ENCODE peak calls at places on chromosomes 12 and 14, in six cellular contexts. One of them, this sample, is unnamed.

GRCh38 chr12:71517145-71517846 is 77.7 kb downstream of the LGR5 start:
- DNase-seq in AG04450: no peak
- DNase-seq in heart right ventricle: no peak
- DNase-seq in stomach: no peak
- DNase-seq in foreskin fibroblast: no peak
- DNase-seq in endodermal cell: no peak
- DNase-seq in this sample: no peak

GRCh38 chr14:64704743-64705405 is 650 bp downstream of the PLEKHG3 start:
- DNase-seq in stomach: peak
- DNase-seq in AG04450: no peak
- DNase-seq in heart right ventricle: peak
- DNase-seq in endodermal cell: peak
- DNase-seq in foreskin fibroblast: no peak
- DNase-seq in this sample: no peak

GRCh38 chr14:71322660-71323250 is 415.5 kb downstream of the PCNX1 start:
- DNase-seq in endodermal cell: no peak
- DNase-seq in foreskin fibroblast: peak
- DNase-seq in heart right ventricle: no peak
- DNase-seq in AG04450: no peak
- DNase-seq in stomach: no peak
- DNase-seq in this sample: no peak

GRCh38 chr14:94904636-94905035 is 134.7 kb upstream of the GSC start:
- DNase-seq in stomach: no peak
- DNase-seq in AG04450: no peak
- DNase-seq in heart right ventricle: no peak
- DNase-seq in endodermal cell: peak
- DNase-seq in foreskin fibroblast: no peak
- DNase-seq in this sample: no peak

GRCh38 chr12:27865421-27865820 is 85.4 kb upstream of the MANSC4 start:
- DNase-seq in stomach: no peak
- DNase-seq in AG04450: no peak
- DNase-seq in endodermal cell: no peak
- DNase-seq in heart right ventricle: no peak
- DNase-seq in foreskin fibroblast: peak
- DNase-seq in this sample: no peak

GRCh38 chr12:1880876-1881275 is 37.6 kb downstream of the CACNA2D4 start:
- DNase-seq in heart right ventricle: no peak
- DNase-seq in foreskin fibroblast: no peak
- DNase-seq in endodermal cell: peak
- DNase-seq in stomach: no peak
- DNase-seq in AG04450: no peak
- DNase-seq in this sample: no peak

GRCh38 chr12:47717443-47718193 is 7.7 kb downstream of the ENDOU start:
- DNase-seq in heart right ventricle: peak
- DNase-seq in endodermal cell: peak
- DNase-seq in stomach: peak
- DNase-seq in AG04450: peak
- DNase-seq in foreskin fibroblast: peak
- DNase-seq in this sample: no peak

GRCh38 chr12:113068312-113068935 is 11.9 kb downstream of the DTX1 start:
- DNase-seq in AG04450: no peak
- DNase-seq in heart right ventricle: no peak
- DNase-seq in foreskin fibroblast: no peak
- DNase-seq in stomach: no peak
- DNase-seq in endodermal cell: no peak
- DNase-seq in this sample: no peak

GRCh38 chr14:91883770-91884169 is 16.4 kb upstream of the TC2N start:
- DNase-seq in heart right ventricle: peak
- DNase-seq in endodermal cell: no peak
- DNase-seq in AG04450: no peak
- DNase-seq in foreskin fibroblast: no peak
- DNase-seq in stomach: no peak
- DNase-seq in this sample: no peak

GRCh38 chr12:92928431-92928961 is 599 bp downstream of the EEA1 start:
- DNase-seq in heart right ventricle: peak
- DNase-seq in AG04450: no peak
- DNase-seq in foreskin fibroblast: peak
- DNase-seq in endodermal cell: peak
- DNase-seq in stomach: no peak
- DNase-seq in this sample: no peak

GRCh38 chr14:52190532-52190931 is 77.0 kb upstream of the PTGDR start:
- DNase-seq in foreskin fibroblast: no peak
- DNase-seq in AG04450: no peak
- DNase-seq in heart right ventricle: no peak
- DNase-seq in stomach: no peak
- DNase-seq in endodermal cell: no peak
- DNase-seq in this sample: peak

GRCh38 chr12:54304187-54304810 is 3.5 kb upstream of the NFE2 start:
- DNase-seq in endodermal cell: peak
- DNase-seq in foreskin fibroblast: no peak
- DNase-seq in AG04450: no peak
- DNase-seq in heart right ventricle: peak
- DNase-seq in stomach: peak
- DNase-seq in this sample: no peak

GRCh38 chr14:90545966-90546751 is 149.3 kb downstream of the CALM1 start:
- DNase-seq in endodermal cell: no peak
- DNase-seq in heart right ventricle: peak
- DNase-seq in foreskin fibroblast: no peak
- DNase-seq in stomach: peak
- DNase-seq in AG04450: no peak
- DNase-seq in this sample: peak

GRCh38 chr12:32369202-32369601 is 30.2 kb upstream of the FGD4 start:
- DNase-seq in stomach: no peak
- DNase-seq in foreskin fibroblast: no peak
- DNase-seq in AG04450: no peak
- DNase-seq in heart right ventricle: no peak
- DNase-seq in endodermal cell: peak
- DNase-seq in this sample: no peak

GRCh38 chr12:121114806-121115205 is 17.9 kb upstream of the P2RX7 start:
- DNase-seq in heart right ventricle: no peak
- DNase-seq in AG04450: no peak
- DNase-seq in endodermal cell: no peak
- DNase-seq in stomach: no peak
- DNase-seq in foreskin fibroblast: no peak
- DNase-seq in this sample: no peak

GRCh38 chr12:124568431-124569374 is 1.3 kb upstream of the NCOR2 start:
- DNase-seq in endodermal cell: peak
- DNase-seq in stomach: peak
- DNase-seq in AG04450: peak
- DNase-seq in foreskin fibroblast: peak
- DNase-seq in heart right ventricle: peak
- DNase-seq in this sample: no peak

GRCh38 chr14:97704316-97704715 is 907.1 kb downstream of the VRK1 start:
- DNase-seq in stomach: no peak
- DNase-seq in foreskin fibroblast: no peak
- DNase-seq in endodermal cell: no peak
- DNase-seq in heart right ventricle: no peak
- DNase-seq in AG04450: no peak
- DNase-seq in this sample: no peak

GRCh38 chr12:31959701-31960391 is 631 bp downstream of the RESF1 start:
- DNase-seq in foreskin fibroblast: peak
- DNase-seq in stomach: peak
- DNase-seq in endodermal cell: no peak
- DNase-seq in AG04450: peak
- DNase-seq in heart right ventricle: peak
- DNase-seq in this sample: peak

GRCh38 chr12:124428136-124428791 is 133.4 kb downstream of the RFLNA start:
- DNase-seq in stomach: no peak
- DNase-seq in endodermal cell: no peak
- DNase-seq in AG04450: peak
- DNase-seq in foreskin fibroblast: peak
- DNase-seq in heart right ventricle: peak
- DNase-seq in this sample: peak

GRCh38 chr12:92668739-92669138 is 34.0 kb upstream of the PLEKHG7 start:
- DNase-seq in foreskin fibroblast: no peak
- DNase-seq in stomach: no peak
- DNase-seq in endodermal cell: no peak
- DNase-seq in AG04450: no peak
- DNase-seq in heart right ventricle: no peak
- DNase-seq in this sample: no peak

GRCh38 chr12:101209319-101210302 is at the start of gene SLC5A8:
- DNase-seq in heart right ventricle: no peak
- DNase-seq in endodermal cell: peak
- DNase-seq in foreskin fibroblast: no peak
- DNase-seq in AG04450: no peak
- DNase-seq in stomach: no peak
- DNase-seq in this sample: no peak

GRCh38 chr14:99445916-99446315 is 34.7 kb downstream of the SETD3 start:
- DNase-seq in stomach: no peak
- DNase-seq in AG04450: no peak
- DNase-seq in endodermal cell: no peak
- DNase-seq in heart right ventricle: no peak
- DNase-seq in foreskin fibroblast: no peak
- DNase-seq in this sample: no peak

GRCh38 chr14:99441918-99442317 is 38.7 kb downstream of the SETD3 start:
- DNase-seq in foreskin fibroblast: no peak
- DNase-seq in heart right ventricle: no peak
- DNase-seq in stomach: no peak
- DNase-seq in AG04450: no peak
- DNase-seq in endodermal cell: no peak
- DNase-seq in this sample: no peak

GRCh38 chr14:99437706-99438105 is 43.0 kb downstream of the SETD3 start:
- DNase-seq in stomach: no peak
- DNase-seq in AG04450: no peak
- DNase-seq in endodermal cell: no peak
- DNase-seq in foreskin fibroblast: no peak
- DNase-seq in heart right ventricle: no peak
- DNase-seq in this sample: no peak

GRCh38 chr14:99440278-99440677 is 40.4 kb downstream of the SETD3 start:
- DNase-seq in foreskin fibroblast: no peak
- DNase-seq in stomach: no peak
- DNase-seq in AG04450: no peak
- DNase-seq in endodermal cell: no peak
- DNase-seq in heart right ventricle: no peak
- DNase-seq in this sample: no peak

GRCh38 chr14:99441157-99441870 is 39.3 kb downstream of the SETD3 start:
- DNase-seq in AG04450: no peak
- DNase-seq in foreskin fibroblast: no peak
- DNase-seq in endodermal cell: peak
- DNase-seq in stomach: no peak
- DNase-seq in heart right ventricle: no peak
- DNase-seq in this sample: no peak
- TF ChIP-seq CTCF in AG04450: peak
- TF ChIP-seq CTCF in foreskin fibroblast: peak
- TF ChIP-seq CTCF in endodermal cell: peak
- TF ChIP-seq CTCF in stomach: no peak
- TF ChIP-seq CTCF in heart right ventricle: no peak
- TF ChIP-seq CTCF in this sample: peak

DNA sequence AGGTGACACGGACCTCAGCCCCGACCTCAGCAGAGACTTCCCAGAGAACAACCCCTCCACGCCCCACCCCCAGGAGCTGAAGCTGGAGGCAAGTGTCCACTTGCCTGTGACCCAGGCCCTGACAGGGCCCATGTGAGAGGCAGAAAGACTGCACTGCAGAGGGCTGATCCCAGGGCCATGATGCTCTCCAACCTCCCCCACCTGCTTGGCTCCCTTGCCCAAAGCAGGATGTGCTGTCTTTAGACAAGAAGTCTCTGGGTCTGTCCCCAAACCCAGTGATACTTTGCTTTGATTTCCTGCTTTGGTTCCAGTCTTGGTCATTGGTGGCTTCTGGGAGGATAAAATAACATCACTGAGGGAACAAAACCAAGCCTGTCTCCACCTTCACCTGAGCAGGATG is 59.4 kb downstream of the BCL11B start:
- DNase-seq in stomach: no peak
- DNase-seq in endodermal cell: no peak
- DNase-seq in heart right ventricle: no peak
- DNase-seq in AG04450: no peak
- DNase-seq in foreskin fibroblast: no peak
- DNase-seq in this sample: no peak
- H3K4me3 ChIP-seq in stomach: no peak
- H3K4me3 ChIP-seq in endodermal cell: no peak
- H3K4me3 ChIP-seq in heart right ventricle: no peak
- H3K4me3 ChIP-seq in AG04450: no peak
- H3K4me3 ChIP-seq in foreskin fibroblast: no peak
- H3K4me3 ChIP-seq in this sample: no peak

GRCh38 chr14:61106627-61107147 is 125.6 kb downstream of the SLC38A6 start:
- DNase-seq in heart right ventricle: no peak
- DNase-seq in endodermal cell: peak
- DNase-seq in stomach: no peak
- DNase-seq in foreskin fibroblast: no peak
- DNase-seq in AG04450: no peak
- DNase-seq in this sample: no peak
- TF ChIP-seq CTCF in heart right ventricle: peak
- TF ChIP-seq CTCF in endodermal cell: peak
- TF ChIP-seq CTCF in stomach: no peak
- TF ChIP-seq CTCF in foreskin fibroblast: peak
- TF ChIP-seq CTCF in AG04450: peak
- TF ChIP-seq CTCF in this sample: peak

DNA sequence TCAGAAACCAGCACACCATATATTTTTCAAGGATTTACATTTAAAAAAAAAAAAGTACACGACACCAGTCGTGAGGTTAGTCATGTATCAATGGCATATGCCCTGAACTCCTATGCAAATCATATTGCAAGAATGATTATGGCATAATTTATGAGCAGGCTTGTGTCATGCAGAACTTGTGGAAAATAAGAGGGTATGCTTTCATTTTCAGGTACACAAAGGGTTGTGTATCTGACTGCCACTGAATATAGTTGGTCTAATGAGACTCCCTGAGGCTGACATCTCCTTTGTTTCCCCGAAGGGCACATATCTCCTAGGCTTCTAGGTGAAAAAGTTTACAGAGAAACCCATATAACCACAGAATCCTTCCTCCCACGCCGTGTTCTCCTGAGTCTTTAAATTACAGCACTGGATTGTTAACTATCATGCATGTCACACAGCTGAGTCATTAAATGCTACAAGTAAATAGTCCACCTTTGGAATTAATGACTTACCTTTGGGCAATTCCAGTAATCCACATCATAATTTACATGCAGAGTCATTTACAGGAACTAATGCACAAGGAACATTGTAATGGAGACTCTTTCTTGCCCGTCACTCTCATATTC is 356.7 kb upstream of the DIO2 start:
- DNase-seq in stomach: no peak
- DNase-seq in foreskin fibroblast: no peak
- DNase-seq in AG04450: peak
- DNase-seq in heart right ventricle: no peak
- DNase-seq in endodermal cell: no peak
- DNase-seq in this sample: peak
- H3K4me3 ChIP-seq in stomach: no peak
- H3K4me3 ChIP-seq in foreskin fibroblast: no peak
- H3K4me3 ChIP-seq in AG04450: no peak
- H3K4me3 ChIP-seq in heart right ventricle: no peak
- H3K4me3 ChIP-seq in endodermal cell: no peak
- H3K4me3 ChIP-seq in this sample: no peak

GRCh38 chr14:89015016-89015415 is 190.6 kb downstream of the TTC8 start:
- DNase-seq in endodermal cell: no peak
- DNase-seq in heart right ventricle: no peak
- DNase-seq in stomach: no peak
- DNase-seq in foreskin fibroblast: no peak
- DNase-seq in AG04450: no peak
- DNase-seq in this sample: no peak
- TF ChIP-seq CTCF in endodermal cell: peak
- TF ChIP-seq CTCF in heart right ventricle: no peak
- TF ChIP-seq CTCF in stomach: no peak
- TF ChIP-seq CTCF in foreskin fibroblast: peak
- TF ChIP-seq CTCF in AG04450: peak
- TF ChIP-seq CTCF in this sample: peak

GRCh38 chr14:59347511-59347900 is 117.7 kb downstream of the GPR135 start:
- DNase-seq in stomach: no peak
- DNase-seq in foreskin fibroblast: no peak
- DNase-seq in AG04450: no peak
- DNase-seq in heart right ventricle: no peak
- DNase-seq in endodermal cell: no peak
- DNase-seq in this sample: no peak
- H3K4me3 ChIP-seq in stomach: no peak
- H3K4me3 ChIP-seq in foreskin fibroblast: no peak
- H3K4me3 ChIP-seq in AG04450: no peak
- H3K4me3 ChIP-seq in heart right ventricle: no peak
- H3K4me3 ChIP-seq in endodermal cell: no peak
- H3K4me3 ChIP-seq in this sample: no peak

GRCh38 chr14:57403521-57403864 is 13.1 kb downstream of the NAA30 start:
- DNase-seq in stomach: no peak
- DNase-seq in foreskin fibroblast: no peak
- DNase-seq in heart right ventricle: no peak
- DNase-seq in AG04450: no peak
- DNase-seq in endodermal cell: no peak
- DNase-seq in this sample: no peak
- TF ChIP-seq CTCF in stomach: no peak
- TF ChIP-seq CTCF in foreskin fibroblast: no peak
- TF ChIP-seq CTCF in heart right ventricle: no peak
- TF ChIP-seq CTCF in AG04450: no peak
- TF ChIP-seq CTCF in endodermal cell: no peak
- TF ChIP-seq CTCF in this sample: no peak